ENCODE peak calls at places on chromosomes 5 and 9, in ten cellular contexts. X, P, Q, Z, O, B, G, J, S and H are unnamed samples.
A peak's percentile ranks its signal among the peaks of the same experiment; 100 is the strongest.

GRCh38 chr9:84754896-84755295 is 85.4 kb downstream of the NTRK2 start:
- DNase-seq in X (no peak), P (no peak), Q (no peak), Z (no peak), O (no peak), B (no peak), G (no peak), J (no peak), S (no peak), H (peak; percentile 6)

GRCh38 chr5:69285448-69286116 is 47.0 kb downstream of the CCDC125 start:
- DNase-seq in X (no peak), P (no peak), Q (no peak), Z (no peak), O (no peak), B (no peak), G (no peak), J (no peak), S (no peak), H (no peak)

GRCh38 chr9:16726718-16727451 is 143.6 kb downstream of the BNC2 start:
- DNase-seq in X (no peak), P (peak; percentile 99), Q (peak; percentile 72), Z (peak; percentile 91), O (no peak), B (peak; percentile 15), G (peak; percentile 86), J (no peak), S (peak; percentile 60), H (peak; percentile 87)

GRCh38 chr5:149485655-149486615 is 65.3 kb downstream of the CSNK1A1 start:
- DNase-seq in X (no peak), P (peak; percentile 100), Q (no peak), Z (peak; percentile 96), O (peak; percentile 60), B (peak; percentile 33), G (peak; percentile 98), J (no peak), S (peak; percentile 56), H (peak; percentile 100)

GRCh38 chr5:172194985-172195774 is 1.2 kb downstream of the EFCAB9 start:
- DNase-seq in X (no peak), P (no peak), Q (no peak), Z (no peak), O (no peak), B (no peak), G (no peak), J (no peak), S (no peak), H (no peak)

GRCh38 chr9:18531127-18531526 is 57.2 kb downstream of the ADAMTSL1 start:
- DNase-seq in X (no peak), P (no peak), Q (no peak), Z (no peak), O (no peak), B (no peak), G (peak; percentile 61), J (no peak), S (no peak), H (no peak)

GRCh38 chr5:115461506-115462290 is 82.9 kb downstream of the FEM1C start:
- DNase-seq in X (no peak), P (peak; percentile 76), Q (no peak), Z (no peak), O (no peak), B (no peak), G (peak; percentile 98), J (no peak), S (no peak), H (peak; percentile 60)

GRCh38 chr9:93675336-93676150 is 99.2 kb downstream of the PHF2 start:
- DNase-seq in X (peak; percentile 7), P (no peak), Q (peak; percentile 20), Z (peak; percentile 52), O (no peak), B (peak; percentile 8), G (no peak), J (no peak), S (no peak), H (no peak)

GRCh38 chr5:157770665-157771064 is 27.2 kb downstream of the LSM11 start:
- DNase-seq in X (no peak), P (no peak), Q (no peak), Z (no peak), O (no peak), B (no peak), G (no peak), J (no peak), S (no peak), H (no peak)

GRCh38 chr9:82546131-82546530 is 516.8 kb downstream of the RASEF start:
- DNase-seq in X (no peak), P (no peak), Q (no peak), Z (no peak), O (no peak), B (no peak), G (no peak), J (no peak), S (no peak), H (no peak)

GRCh38 chr9:78406933-78407332 is 110.0 kb downstream of the PSAT1 start:
- DNase-seq in X (no peak), P (no peak), Q (no peak), Z (no peak), O (no peak), B (no peak), G (no peak), J (no peak), S (no peak), H (no peak)

GRCh38 chr9:124037790-124038189 is 26.2 kb downstream of the LHX2 start:
- DNase-seq in X (no peak), P (no peak), Q (no peak), Z (no peak), O (peak; percentile 19), B (no peak), G (no peak), J (no peak), S (no peak), H (no peak)

GRCh38 chr5:68420476-68421344 is 205.2 kb downstream of the PIK3R1 start:
- DNase-seq in X (no peak), P (no peak), Q (no peak), Z (no peak), O (peak; percentile 98), B (no peak), G (no peak), J (no peak), S (no peak), H (no peak)

GRCh38 chr5:142542906-142543305 is 143.0 kb downstream of the FGF1 start:
- DNase-seq in X (no peak), P (no peak), Q (no peak), Z (no peak), O (no peak), B (no peak), G (peak; percentile 72), J (no peak), S (no peak), H (peak; percentile 67)

GRCh38 chr5:77892061-77893010 is 116.2 kb upstream of the TBCA start:
- DNase-seq in X (no peak), P (peak; percentile 32), Q (no peak), Z (no peak), O (no peak), B (no peak), G (no peak), J (no peak), S (no peak), H (no peak)

GRCh38 chr9:121956808-121957207 is 136.3 kb downstream of the TTLL11 start:
- DNase-seq in X (no peak), P (no peak), Q (no peak), Z (no peak), O (no peak), B (no peak), G (peak; percentile 35), J (no peak), S (no peak), H (no peak)